ENCODE peak calls at places on chromosomes 3 and 15, in nine cellular contexts. K, O, G, V, T, R, F, H and S are unnamed samples.

GRCh38 chr3:99931059-99931458 is 113.4 kb downstream of the CMSS1 start:
- DNase-seq in K (no peak), O (no peak), G (no peak), V (no peak), T (no peak), R (no peak), F (no peak), H (no peak), S (no peak)

GRCh38 chr3:49553690-49554634 is at the start of gene BSN:
- DNase-seq in K (peak), O (peak), G (peak), V (peak), T (peak), R (peak), F (peak), H (peak), S (peak)

GRCh38 chr3:101849714-101850326 is 506 bp downstream of the NFKBIZ start:
- DNase-seq in K (no peak), O (peak), G (no peak), V (no peak), T (peak), R (peak), F (no peak), H (peak), S (peak)

GRCh38 chr15:90730290-90730689 is 13.1 kb downstream of the BLM start:
- DNase-seq in K (no peak), O (no peak), G (no peak), V (no peak), T (no peak), R (no peak), F (no peak), H (no peak), S (no peak)

GRCh38 chr3:6321999-6322398 is 538.9 kb upstream of the GRM7 start:
- DNase-seq in K (no peak), O (no peak), G (no peak), V (no peak), T (no peak), R (no peak), F (no peak), H (no peak), S (no peak)

GRCh38 chr3:53114412-53115074 is 15.7 kb downstream of the RFT1 start:
- DNase-seq in K (no peak), O (no peak), G (peak), V (no peak), T (no peak), R (no peak), F (no peak), H (no peak), S (peak)

GRCh38 chr3:182485306-182485705 is 308.0 kb upstream of the ATP11B start:
- DNase-seq in K (no peak), O (no peak), G (no peak), V (no peak), T (no peak), R (no peak), F (no peak), H (no peak), S (no peak)

GRCh38 chr15:98651581-98652220 is 3.4 kb downstream of the IGF1R start:
- DNase-seq in K (no peak), O (no peak), G (peak), V (no peak), T (no peak), R (no peak), F (peak), H (no peak), S (peak)

GRCh38 chr15:67783303-67783702 is 42.0 kb upstream of the SKOR1 start:
- DNase-seq in K (peak), O (no peak), G (no peak), V (no peak), T (no peak), R (peak), F (no peak), H (peak), S (no peak)

GRCh38 chr3:64995857-64996564 is 308.2 kb upstream of the ADAMTS9 start:
- DNase-seq in K (no peak), O (no peak), G (peak), V (no peak), T (no peak), R (no peak), F (peak), H (no peak), S (no peak)

GRCh38 chr15:41585140-41586047 is 26.4 kb downstream of the TYRO3 start:
- DNase-seq in K (no peak), O (peak), G (peak), V (no peak), T (no peak), R (no peak), F (peak), H (no peak), S (peak)

GRCh38 chr3:157785071-157785826 is 282.0 kb upstream of the VEPH1 start:
- DNase-seq in K (no peak), O (no peak), G (peak), V (no peak), T (no peak), R (peak), F (peak), H (no peak), S (peak)

GRCh38 chr3:171753665-171754408 is 56.4 kb downstream of the PLD1 start:
- DNase-seq in K (no peak), O (no peak), G (peak), V (no peak), T (no peak), R (no peak), F (peak), H (no peak), S (peak)

GRCh38 chr15:84969257-84969656 is 12.4 kb upstream of the PDE8A start:
- DNase-seq in K (no peak), O (no peak), G (no peak), V (no peak), T (peak), R (no peak), F (no peak), H (no peak), S (no peak)

GRCh38 chr15:62977952-62978811 is 64.4 kb upstream of the TPM1 start:
- DNase-seq in K (no peak), O (no peak), G (peak), V (no peak), T (no peak), R (no peak), F (peak), H (no peak), S (peak)

GRCh38 chr3:33718595-33718907 is 497 bp upstream of the CLASP2 start:
- DNase-seq in K (no peak), O (no peak), G (peak), V (no peak), T (no peak), R (no peak), F (no peak), H (no peak), S (no peak)

GRCh38 chr3:195207731-195208130 is 63.2 kb downstream of the XXYLT1 start:
- DNase-seq in K (no peak), O (no peak), G (no peak), V (no peak), T (no peak), R (no peak), F (peak), H (no peak), S (peak)

GRCh38 chr15:27686971-27687370 is 412.1 kb downstream of the OCA2 start:
- DNase-seq in K (no peak), O (no peak), G (no peak), V (no peak), T (no peak), R (no peak), F (no peak), H (no peak), S (no peak)

GRCh38 chr3:11532865-11533490 is 110.7 kb downstream of the VGLL4 start:
- DNase-seq in K (no peak), O (no peak), G (peak), V (peak), T (no peak), R (no peak), F (peak), H (no peak), S (peak)

GRCh38 chr15:65115542-65115941 is 542 bp upstream of the UBAP1L start:
- DNase-seq in K (no peak), O (no peak), G (no peak), V (no peak), T (no peak), R (no peak), F (no peak), H (no peak), S (no peak)

GRCh38 chr3:127325630-127325961 is 37.8 kb upstream of the PRR20G start:
- DNase-seq in K (no peak), O (no peak), G (peak), V (no peak), T (no peak), R (no peak), F (no peak), H (no peak), S (no peak)

GRCh38 chr3:45596290-45596791 is 1.8 kb downstream of the LIMD1 start:
- DNase-seq in K (peak), O (no peak), G (no peak), V (no peak), T (no peak), R (peak), F (no peak), H (peak), S (no peak)

GRCh38 chr3:107315136-107315535 is 62.1 kb upstream of the CCDC54 start:
- DNase-seq in K (no peak), O (no peak), G (peak), V (no peak), T (no peak), R (no peak), F (peak), H (no peak), S (peak)

GRCh38 chr3:170331143-170331542 is 26.4 kb upstream of the SKIL start:
- DNase-seq in K (no peak), O (no peak), G (no peak), V (no peak), T (no peak), R (no peak), F (peak), H (no peak), S (no peak)

GRCh38 chr3:194327030-194327413 is 24.1 kb downstream of the CPN2 start:
- DNase-seq in K (no peak), O (no peak), G (peak), V (no peak), T (no peak), R (no peak), F (no peak), H (no peak), S (no peak)

GRCh38 chr3:14563946-14564539 is 23.9 kb upstream of the GRIP2 start:
- DNase-seq in K (no peak), O (no peak), G (no peak), V (no peak), T (no peak), R (no peak), F (no peak), H (no peak), S (no peak)

GRCh38 chr15:69080203-69080957 is 65.9 kb downstream of the NOX5 start:
- DNase-seq in K (no peak), O (no peak), G (peak), V (no peak), T (no peak), R (no peak), F (peak), H (no peak), S (no peak)

GRCh38 chr15:74793135-74794028 is 11.5 kb downstream of the CSK start:
- DNase-seq in K (no peak), O (no peak), G (no peak), V (no peak), T (no peak), R (no peak), F (peak), H (peak), S (no peak)

GRCh38 chr3:31481697-31482096 is 51.0 kb upstream of the STT3B start:
- DNase-seq in K (no peak), O (no peak), G (no peak), V (no peak), T (no peak), R (no peak), F (no peak), H (no peak), S (no peak)

GRCh38 chr3:11996500-11996899 is 7.7 kb upstream of the SYN2 start:
- DNase-seq in K (no peak), O (no peak), G (no peak), V (no peak), T (no peak), R (no peak), F (no peak), H (no peak), S (no peak)

GRCh38 chr3:55521086-55522060 is 34.3 kb upstream of the WNT5A start:
- DNase-seq in K (no peak), O (no peak), G (peak), V (no peak), T (peak), R (no peak), F (no peak), H (no peak), S (no peak)

GRCh38 chr3:25090869-25091453 is 337.1 kb upstream of the RARB start:
- DNase-seq in K (no peak), O (no peak), G (no peak), V (no peak), T (no peak), R (no peak), F (no peak), H (no peak), S (no peak)

GRCh38 chr3:40920041-40920440 is 279.3 kb upstream of the CTNNB1 start:
- DNase-seq in K (peak), O (no peak), G (peak), V (no peak), T (no peak), R (no peak), F (peak), H (no peak), S (peak)

GRCh38 chr15:82312611-82313349 is 36.5 kb downstream of the GOLGA6L10 start:
- DNase-seq in K (no peak), O (no peak), G (no peak), V (peak), T (peak), R (no peak), F (peak), H (no peak), S (peak)

GRCh38 chr15:79432345-79433311 is 492 bp downstream of the MINAR1 start:
- DNase-seq in K (no peak), O (no peak), G (no peak), V (no peak), T (no peak), R (no peak), F (peak), H (no peak), S (no peak)

GRCh38 chr3:43914269-43914668 is 223.5 kb downstream of the ABHD5 start:
- DNase-seq in K (no peak), O (no peak), G (no peak), V (no peak), T (no peak), R (no peak), F (no peak), H (no peak), S (no peak)

GRCh38 chr15:78299302-78300102 is at the start of gene SKIC8:
- DNase-seq in K (peak), O (peak), G (peak), V (peak), T (peak), R (peak), F (peak), H (peak), S (peak)

GRCh38 chr15:89673162-89673506 is 6.0 kb downstream of the PLIN1 start:
- DNase-seq in K (no peak), O (no peak), G (no peak), V (no peak), T (no peak), R (peak), F (peak), H (peak), S (peak)

GRCh38 chr15:29842290-29842689 is 20.0 kb upstream of the TJP1 start:
- DNase-seq in K (no peak), O (no peak), G (no peak), V (no peak), T (no peak), R (no peak), F (no peak), H (no peak), S (no peak)
- H3K4me3 ChIP-seq in K (no peak), O (no peak), G (no peak), V (no peak), T (no peak), R (no peak), F (no peak), H (no peak), S (no peak)

DNA sequence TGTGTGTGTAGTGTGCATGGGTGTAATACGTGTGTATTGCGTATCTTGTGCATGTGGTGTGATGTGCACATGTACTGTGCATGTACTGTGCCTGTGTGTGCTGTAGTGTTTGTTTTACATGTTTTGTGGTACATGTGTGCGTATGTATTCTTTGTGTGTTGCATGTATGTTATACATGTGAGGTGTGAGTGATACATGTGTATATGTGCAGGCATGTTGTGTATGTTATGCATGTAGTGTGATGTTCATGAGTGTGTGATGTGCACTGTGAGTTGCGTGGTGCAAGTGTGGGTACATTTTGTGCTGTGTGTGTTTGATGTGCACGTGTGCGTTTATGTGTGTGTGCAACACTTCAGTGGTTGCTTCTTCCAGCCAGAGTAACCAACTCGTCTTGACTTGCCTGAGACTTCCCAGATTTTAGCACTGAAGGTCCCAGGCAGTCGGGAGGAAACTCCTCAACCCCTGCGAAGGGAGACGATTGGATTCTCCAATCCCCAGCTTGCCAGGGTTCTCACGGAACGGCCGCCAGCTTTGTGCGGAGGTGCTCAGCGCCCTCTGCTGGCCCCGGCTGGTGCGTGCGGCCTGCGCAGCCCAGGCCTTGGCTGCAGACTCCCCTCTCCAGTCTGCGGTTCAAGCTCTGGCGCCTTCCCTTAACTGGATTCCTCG is 3.6 kb downstream of the GALNT15 start:
- DNase-seq in K (no peak), O (peak), G (peak), V (peak), T (peak), R (peak), F (peak), H (peak), S (peak)
- H3K4me3 ChIP-seq in K (no peak), O (peak), G (peak), V (peak), T (peak), R (no peak), F (no peak), H (no peak), S (peak)

GRCh38 chr3:129975332-129976090 is 991 bp downstream of the TRH start:
- DNase-seq in K (no peak), O (peak), G (no peak), V (no peak), T (no peak), R (no peak), F (no peak), H (no peak), S (no peak)
- H3K4me3 ChIP-seq in K (no peak), O (peak), G (no peak), V (peak), T (peak), R (no peak), F (no peak), H (no peak), S (no peak)

GRCh38 chr3:46878796-46879436 is 1.4 kb downstream of the PTH1R start:
- DNase-seq in K (peak), O (no peak), G (no peak), V (no peak), T (no peak), R (no peak), F (no peak), H (no peak), S (no peak)

GRCh38 chr3:46883252-46884185 is 6.0 kb downstream of the PTH1R start:
- DNase-seq in K (no peak), O (no peak), G (no peak), V (no peak), T (no peak), R (peak), F (peak), H (no peak), S (no peak)

GRCh38 chr3:46882377-46883015 is 5.0 kb downstream of the PTH1R start:
- DNase-seq in K (no peak), O (no peak), G (no peak), V (no peak), T (no peak), R (no peak), F (peak), H (no peak), S (no peak)

GRCh38 chr3:46881819-46882376 is 4.4 kb downstream of the PTH1R start:
- DNase-seq in K (no peak), O (peak), G (no peak), V (no peak), T (no peak), R (no peak), F (no peak), H (no peak), S (peak)

GRCh38 chr3:46880884-46881818 is 3.6 kb downstream of the PTH1R start:
- DNase-seq in K (no peak), O (no peak), G (no peak), V (no peak), T (no peak), R (no peak), F (no peak), H (no peak), S (no peak)
- H3K4me3 ChIP-seq in K (no peak), O (peak), G (no peak), V (peak), T (peak), R (no peak), F (peak), H (no peak), S (peak)

GRCh38 chr3:154849408-154849807 is 230.7 kb upstream of the MME start:
- DNase-seq in K (no peak), O (no peak), G (no peak), V (no peak), T (no peak), R (no peak), F (no peak), H (no peak), S (no peak)

GRCh38 chr3:154850921-154851320 is 229.2 kb upstream of the MME start:
- DNase-seq in K (no peak), O (no peak), G (no peak), V (no peak), T (no peak), R (no peak), F (no peak), H (no peak), S (no peak)

GRCh38 chr3:154851644-154852043 is 228.5 kb upstream of the MME start:
- DNase-seq in K (no peak), O (no peak), G (no peak), V (no peak), T (no peak), R (no peak), F (no peak), H (no peak), S (no peak)

GRCh38 chr3:154852515-154852914 is 227.6 kb upstream of the MME start:
- DNase-seq in K (no peak), O (no peak), G (no peak), V (no peak), T (no peak), R (no peak), F (no peak), H (no peak), S (no peak)
- H3K4me3 ChIP-seq in K (no peak), O (no peak), G (no peak), V (no peak), T (no peak), R (no peak), F (no peak), H (no peak), S (no peak)